ENCODE peak calls at places on chromosomes 11 and 22, in eight cellular contexts. One of them, this sample, is unnamed.

GRCh38 chr11:110092577-110093406 is at the start of gene ZC3H12C:
- DNase-seq in fibroblast of pulmonary artery: peak; percentile 90
- DNase-seq in activated T-helper 2 cell treated with anti-CD3 and anti-CD28 coated beads, Interferon-gamma antibody, Interleukin-2, Interleukin-4, amounts not matched to agents 10 μg/mL and 5 μg/mL and 100 μg/mL, durations not matched to agents 14 hours and 24 hours and 36 hours: peak; percentile 38
- DNase-seq in pons: peak; percentile 75
- DNase-seq in ACHN: peak; percentile 90
- DNase-seq in uterus: peak; percentile 83
- DNase-seq in NCI-H510A: peak; percentile 84
- DNase-seq in ovary: peak; percentile 85
- DNase-seq in this sample: peak; percentile 85

GRCh38 chr11:70169632-70170031 is 33.5 kb upstream of the FADD start:
- DNase-seq in fibroblast of pulmonary artery: no peak
- DNase-seq in activated T-helper 2 cell treated with anti-CD3 and anti-CD28 coated beads, Interferon-gamma antibody, Interleukin-2, Interleukin-4, amounts not matched to agents 10 μg/mL and 5 μg/mL and 100 μg/mL, durations not matched to agents 14 hours and 24 hours and 36 hours: no peak
- DNase-seq in pons: no peak
- DNase-seq in ACHN: no peak
- DNase-seq in uterus: no peak
- DNase-seq in NCI-H510A: no peak
- DNase-seq in ovary: no peak
- DNase-seq in this sample: no peak

GRCh38 chr22:48757581-48757980 is 1070.1 kb downstream of the BRD1 start:
- DNase-seq in fibroblast of pulmonary artery: no peak
- DNase-seq in activated T-helper 2 cell treated with anti-CD3 and anti-CD28 coated beads, Interferon-gamma antibody, Interleukin-2, Interleukin-4, amounts not matched to agents 10 μg/mL and 5 μg/mL and 100 μg/mL, durations not matched to agents 14 hours and 24 hours and 36 hours: no peak
- DNase-seq in pons: no peak
- DNase-seq in ACHN: no peak
- DNase-seq in uterus: no peak
- DNase-seq in NCI-H510A: no peak
- DNase-seq in ovary: no peak
- DNase-seq in this sample: no peak

GRCh38 chr11:2325123-2325522 is 23.3 kb downstream of the TSPAN32 start:
- DNase-seq in fibroblast of pulmonary artery: no peak
- DNase-seq in activated T-helper 2 cell treated with anti-CD3 and anti-CD28 coated beads, Interferon-gamma antibody, Interleukin-2, Interleukin-4, amounts not matched to agents 10 μg/mL and 5 μg/mL and 100 μg/mL, durations not matched to agents 14 hours and 24 hours and 36 hours: no peak
- DNase-seq in pons: no peak
- DNase-seq in ACHN: no peak
- DNase-seq in uterus: no peak
- DNase-seq in NCI-H510A: no peak
- DNase-seq in ovary: no peak
- DNase-seq in this sample: no peak

GRCh38 chr11:48101044-48101733 is 115.4 kb upstream of the OR4B1 start:
- DNase-seq in fibroblast of pulmonary artery: no peak
- DNase-seq in activated T-helper 2 cell treated with anti-CD3 and anti-CD28 coated beads, Interferon-gamma antibody, Interleukin-2, Interleukin-4, amounts not matched to agents 10 μg/mL and 5 μg/mL and 100 μg/mL, durations not matched to agents 14 hours and 24 hours and 36 hours: no peak
- DNase-seq in pons: no peak
- DNase-seq in ACHN: no peak
- DNase-seq in uterus: no peak
- DNase-seq in NCI-H510A: no peak
- DNase-seq in ovary: no peak
- DNase-seq in this sample: no peak

GRCh38 chr11:58965246-58965985 is 26.1 kb downstream of the GLYATL1 start:
- DNase-seq in fibroblast of pulmonary artery: no peak
- DNase-seq in activated T-helper 2 cell treated with anti-CD3 and anti-CD28 coated beads, Interferon-gamma antibody, Interleukin-2, Interleukin-4, amounts not matched to agents 10 μg/mL and 5 μg/mL and 100 μg/mL, durations not matched to agents 14 hours and 24 hours and 36 hours: no peak
- DNase-seq in pons: no peak
- DNase-seq in ACHN: peak; percentile 25
- DNase-seq in uterus: no peak
- DNase-seq in NCI-H510A: no peak
- DNase-seq in ovary: no peak
- DNase-seq in this sample: peak; percentile 31

GRCh38 chr11:114343493-114343892 is 47.3 kb downstream of the NNMT start:
- DNase-seq in fibroblast of pulmonary artery: no peak
- DNase-seq in activated T-helper 2 cell treated with anti-CD3 and anti-CD28 coated beads, Interferon-gamma antibody, Interleukin-2, Interleukin-4, amounts not matched to agents 10 μg/mL and 5 μg/mL and 100 μg/mL, durations not matched to agents 14 hours and 24 hours and 36 hours: no peak
- DNase-seq in pons: no peak
- DNase-seq in ACHN: no peak
- DNase-seq in uterus: no peak
- DNase-seq in NCI-H510A: no peak
- DNase-seq in ovary: no peak
- DNase-seq in this sample: no peak

GRCh38 chr11:128862913-128863660 is 4.0 kb downstream of the KCNJ1 start:
- DNase-seq in fibroblast of pulmonary artery: peak; percentile 43
- DNase-seq in activated T-helper 2 cell treated with anti-CD3 and anti-CD28 coated beads, Interferon-gamma antibody, Interleukin-2, Interleukin-4, amounts not matched to agents 10 μg/mL and 5 μg/mL and 100 μg/mL, durations not matched to agents 14 hours and 24 hours and 36 hours: no peak
- DNase-seq in pons: no peak
- DNase-seq in ACHN: peak; percentile 4
- DNase-seq in uterus: no peak
- DNase-seq in NCI-H510A: no peak
- DNase-seq in ovary: no peak
- DNase-seq in this sample: peak; percentile 64

GRCh38 chr22:33785283-33785991 is 134.8 kb downstream of the LARGE1 start:
- DNase-seq in fibroblast of pulmonary artery: peak; percentile 61
- DNase-seq in activated T-helper 2 cell treated with anti-CD3 and anti-CD28 coated beads, Interferon-gamma antibody, Interleukin-2, Interleukin-4, amounts not matched to agents 10 μg/mL and 5 μg/mL and 100 μg/mL, durations not matched to agents 14 hours and 24 hours and 36 hours: no peak
- DNase-seq in pons: no peak
- DNase-seq in ACHN: no peak
- DNase-seq in uterus: no peak
- DNase-seq in NCI-H510A: no peak
- DNase-seq in ovary: no peak
- DNase-seq in this sample: peak; percentile 88

GRCh38 chr11:102680945-102681344 is 24.6 kb downstream of the MMP27 start:
- DNase-seq in fibroblast of pulmonary artery: peak; percentile 21
- DNase-seq in activated T-helper 2 cell treated with anti-CD3 and anti-CD28 coated beads, Interferon-gamma antibody, Interleukin-2, Interleukin-4, amounts not matched to agents 10 μg/mL and 5 μg/mL and 100 μg/mL, durations not matched to agents 14 hours and 24 hours and 36 hours: no peak
- DNase-seq in pons: no peak
- DNase-seq in ACHN: no peak
- DNase-seq in uterus: no peak
- DNase-seq in NCI-H510A: no peak
- DNase-seq in ovary: no peak
- DNase-seq in this sample: peak; percentile 55

GRCh38 chr11:117907276-117908110 is 21.7 kb downstream of the TMPRSS13 start:
- DNase-seq in fibroblast of pulmonary artery: peak; percentile 88
- DNase-seq in activated T-helper 2 cell treated with anti-CD3 and anti-CD28 coated beads, Interferon-gamma antibody, Interleukin-2, Interleukin-4, amounts not matched to agents 10 μg/mL and 5 μg/mL and 100 μg/mL, durations not matched to agents 14 hours and 24 hours and 36 hours: peak; percentile 79
- DNase-seq in pons: peak; percentile 75
- DNase-seq in ACHN: peak; percentile 95
- DNase-seq in uterus: peak; percentile 97
- DNase-seq in NCI-H510A: peak; percentile 62
- DNase-seq in ovary: peak; percentile 92
- DNase-seq in this sample: peak; percentile 96

GRCh38 chr11:82701847-82702520 is 31.7 kb downstream of the FAM181B start:
- DNase-seq in fibroblast of pulmonary artery: peak; percentile 48
- DNase-seq in activated T-helper 2 cell treated with anti-CD3 and anti-CD28 coated beads, Interferon-gamma antibody, Interleukin-2, Interleukin-4, amounts not matched to agents 10 μg/mL and 5 μg/mL and 100 μg/mL, durations not matched to agents 14 hours and 24 hours and 36 hours: no peak
- DNase-seq in pons: peak; percentile 77
- DNase-seq in ACHN: peak; percentile 35
- DNase-seq in uterus: no peak
- DNase-seq in NCI-H510A: no peak
- DNase-seq in ovary: no peak
- DNase-seq in this sample: peak; percentile 39

GRCh38 chr22:24445481-24446290 is 18.3 kb downstream of the ADORA2A start:
- DNase-seq in fibroblast of pulmonary artery: no peak
- DNase-seq in activated T-helper 2 cell treated with anti-CD3 and anti-CD28 coated beads, Interferon-gamma antibody, Interleukin-2, Interleukin-4, amounts not matched to agents 10 μg/mL and 5 μg/mL and 100 μg/mL, durations not matched to agents 14 hours and 24 hours and 36 hours: no peak
- DNase-seq in pons: no peak
- DNase-seq in ACHN: no peak
- DNase-seq in uterus: no peak
- DNase-seq in NCI-H510A: no peak
- DNase-seq in ovary: no peak
- DNase-seq in this sample: no peak